ENCODE peak calls at places on chromosomes 11 and 22, in six cellular contexts. C is activated T-helper 1 cell treated with anti-CD3 and anti-CD28 coated beads, Interleukin-2, amount 50 U/mL, for 16 hours; Q is G401; G is 8988T; T is breast epithelium; W is NCI-H2029 treated with DMSO at 0.1 percent for 48 hours. F is an unnamed sample.

GRCh38 chr22:30649430-30650007 is 13.9 kb downstream of the SLC35E4 start:
- DNase-seq in C (peak), Q (no peak), G (peak), T (no peak), W (no peak), F (no peak)

GRCh38 chr11:2762451-2762850 is 62.7 kb upstream of the KCNQ1OT1 start:
- DNase-seq in C (peak), Q (no peak), G (no peak), T (peak), W (no peak), F (no peak)

GRCh38 chr11:10108901-10109665 is 184.9 kb downstream of the SBF2 start:
- DNase-seq in C (no peak), Q (no peak), G (no peak), T (no peak), W (no peak), F (no peak)

GRCh38 chr11:90309693-90310092 is 86.8 kb upstream of the CHORDC1 start:
- DNase-seq in C (no peak), Q (no peak), G (no peak), T (no peak), W (no peak), F (no peak)

GRCh38 chr22:42889290-42889689 is 32.2 kb upstream of the ARFGAP3 start:
- DNase-seq in C (no peak), Q (no peak), G (no peak), T (no peak), W (no peak), F (no peak)

GRCh38 chr11:1039481-1040427 is 3.2 kb upstream of the MUC6 start:
- DNase-seq in C (no peak), Q (no peak), G (no peak), T (peak), W (no peak), F (no peak)

GRCh38 chr11:92627615-92628201 is 341.7 kb upstream of the MTNR1B start:
- DNase-seq in C (no peak), Q (no peak), G (no peak), T (no peak), W (no peak), F (no peak)

GRCh38 chr11:489610-490185 is 17.3 kb downstream of the RNH1 start:
- DNase-seq in C (no peak), Q (no peak), G (peak), T (no peak), W (no peak), F (no peak)

GRCh38 chr11:94308024-94308423 is 3.6 kb downstream of the IZUMO1R start:
- DNase-seq in C (no peak), Q (no peak), G (no peak), T (no peak), W (no peak), F (no peak)

GRCh38 chr11:64935634-64936081 is at the start of gene GPHA2:
- DNase-seq in C (no peak), Q (peak), G (no peak), T (no peak), W (no peak), F (peak)

GRCh38 chr11:10294289-10294953 is 402 bp upstream of the SBF2 start:
- DNase-seq in C (no peak), Q (peak), G (no peak), T (peak), W (no peak), F (peak)

GRCh38 chr22:22037229-22037628 is 54.6 kb upstream of the TOP3B start:
- DNase-seq in C (no peak), Q (no peak), G (no peak), T (no peak), W (no peak), F (no peak)

GRCh38 chr22:20239951-20240773 is 28.0 kb downstream of the RTN4R start:
- DNase-seq in C (no peak), Q (no peak), G (no peak), T (no peak), W (no peak), F (no peak)

GRCh38 chr22:43094085-43094484 is 4.9 kb upstream of the TTLL1 start:
- DNase-seq in C (no peak), Q (no peak), G (peak), T (no peak), W (no peak), F (no peak)

GRCh38 chr11:72814831-72815618 is 814 bp downstream of the ATG16L2 start:
- DNase-seq in C (no peak), Q (peak), G (peak), T (no peak), W (peak), F (peak)

GRCh38 chr11:67415501-67416304 is at the start of gene CARNS1:
- DNase-seq in C (no peak), Q (no peak), G (no peak), T (no peak), W (no peak), F (no peak)

GRCh38 chr11:66694056-66694410 is 16.3 kb upstream of the RBM4B start:
- DNase-seq in C (no peak), Q (peak), G (no peak), T (no peak), W (no peak), F (no peak)

GRCh38 chr11:68370211-68371111 is 58.1 kb downstream of the LRP5 start:
- DNase-seq in C (no peak), Q (no peak), G (no peak), T (no peak), W (no peak), F (no peak)

GRCh38 chr11:12163181-12163841 is 52.9 kb downstream of the MICAL2 start:
- DNase-seq in C (no peak), Q (peak), G (no peak), T (peak), W (no peak), F (peak)

GRCh38 chr11:118057424-118058145 is 19.3 kb upstream of the TMPRSS4 start:
- DNase-seq in C (no peak), Q (no peak), G (no peak), T (no peak), W (no peak), F (no peak)

GRCh38 chr11:64759722-64760719 is at the start of gene PYGM:
- DNase-seq in C (no peak), Q (peak), G (no peak), T (no peak), W (no peak), F (peak)

GRCh38 chr11:17602105-17603001 is 55.3 kb downstream of the OTOG start:
- DNase-seq in C (no peak), Q (no peak), G (no peak), T (no peak), W (no peak), F (no peak)

GRCh38 chr11:15901790-15902189 is 454.6 kb downstream of the SOX6 start:
- DNase-seq in C (no peak), Q (no peak), G (no peak), T (no peak), W (peak), F (no peak)

GRCh38 chr11:127506647-127507046 is 506.1 kb upstream of the KIRREL3 start:
- DNase-seq in C (no peak), Q (no peak), G (no peak), T (no peak), W (no peak), F (no peak)

GRCh38 chr22:50114221-50114981 is 24.6 kb downstream of the MOV10L1 start:
- DNase-seq in C (no peak), Q (no peak), G (no peak), T (no peak), W (no peak), F (no peak)

GRCh38 chr22:24208012-24208749 is 26.9 kb downstream of the SUSD2 start:
- DNase-seq in C (no peak), Q (peak), G (no peak), T (peak), W (no peak), F (no peak)

GRCh38 chr11:93512073-93512475 is 31.1 kb downstream of the SMCO4 start:
- DNase-seq in C (no peak), Q (no peak), G (no peak), T (no peak), W (no peak), F (no peak)

GRCh38 chr11:34302046-34302921 is 55.5 kb downstream of the ABTB2 start:
- DNase-seq in C (no peak), Q (no peak), G (no peak), T (no peak), W (no peak), F (no peak)

GRCh38 chr11:67031791-67032561 is 9.0 kb downstream of the SYT12 start:
- DNase-seq in C (no peak), Q (peak), G (no peak), T (peak), W (no peak), F (no peak)

GRCh38 chr11:126991596-126991995 is 9.0 kb downstream of the KIRREL3 start:
- DNase-seq in C (no peak), Q (no peak), G (no peak), T (no peak), W (no peak), F (no peak)

GRCh38 chr11:67483901-67484665 is 1.3 kb downstream of the AIP start:
- DNase-seq in C (no peak), Q (no peak), G (no peak), T (no peak), W (no peak), F (no peak)

GRCh38 chr11:2794947-2795346 is 90.6 kb downstream of the CDKN1C start:
- DNase-seq in C (no peak), Q (no peak), G (no peak), T (no peak), W (no peak), F (no peak)

GRCh38 chr11:68002575-68002942 is 1.3 kb downstream of the UNC93B1 start:
- DNase-seq in C (no peak), Q (no peak), G (peak), T (no peak), W (no peak), F (no peak)

GRCh38 chr11:126438691-126439090 is 83.2 kb downstream of the ST3GAL4 start:
- DNase-seq in C (no peak), Q (no peak), G (no peak), T (no peak), W (no peak), F (no peak)

F was measured in cerebellar cortex.